ENCODE peak calls at places on chromosomes 2 and 18, in five cellular contexts. O is pancreas, B is fibroblast of lung, D is neural progenitor cell, E is testis. C is an unnamed sample.

GRCh38 chr2:189542145-189542882 is 38.3 kb downstream of the SLC40A1 start:
- DNase-seq in O (no peak), B (no peak), D (no peak), E (no peak), C (no peak)

GRCh38 chr18:34031810-34032209 is 192.9 kb downstream of the NOL4 start:
- DNase-seq in O (no peak), B (no peak), D (no peak), E (no peak), C (no peak)

GRCh38 chr2:177433402-177433801 is 40.8 kb downstream of the AGPS start:
- DNase-seq in O (no peak), B (peak), D (no peak), E (no peak), C (no peak)

GRCh38 chr2:88831792-88832248 is 140.3 kb downstream of the RPIA start:
- DNase-seq in O (peak), B (no peak), D (no peak), E (peak), C (peak)

GRCh38 chr2:19264847-19265246 is 93.6 kb downstream of the OSR1 start:
- DNase-seq in O (no peak), B (no peak), D (no peak), E (no peak), C (no peak)

GRCh38 chr2:64336171-64336570 is 117.8 kb upstream of the LGALSL start:
- DNase-seq in O (no peak), B (no peak), D (no peak), E (no peak), C (no peak)

GRCh38 chr2:69353360-69353759 is 33.7 kb downstream of the GFPT1 start:
- DNase-seq in O (no peak), B (peak), D (no peak), E (no peak), C (no peak)

GRCh38 chr18:35277633-35278032 is 12.4 kb downstream of the ZSCAN30 start:
- DNase-seq in O (no peak), B (no peak), D (no peak), E (no peak), C (no peak)

GRCh38 chr2:50748652-50749174 is 283.2 kb downstream of the NRXN1 start:
- DNase-seq in O (no peak), B (peak), D (no peak), E (no peak), C (no peak)

GRCh38 chr18:48042431-48042830 is 112.0 kb upstream of the SMAD2 start:
- DNase-seq in O (no peak), B (no peak), D (no peak), E (no peak), C (no peak)

GRCh38 chr2:169808211-169808610 is 9.5 kb downstream of the SSB start:
- DNase-seq in O (no peak), B (peak), D (no peak), E (no peak), C (no peak)

GRCh38 chr2:206083602-206084467 is 2.1 kb downstream of the INO80D start:
- DNase-seq in O (no peak), B (peak), D (peak), E (peak), C (no peak)

GRCh38 chr2:220998156-220998555 is 573.9 kb downstream of the EPHA4 start:
- DNase-seq in O (no peak), B (no peak), D (no peak), E (no peak), C (no peak)

GRCh38 chr18:11736656-11737055 is 47.6 kb downstream of the GNAL start:
- DNase-seq in O (no peak), B (no peak), D (no peak), E (no peak), C (no peak)

GRCh38 chr18:7205346-7205745 is 25.5 kb upstream of the LRRC30 start:
- DNase-seq in O (no peak), B (peak), D (no peak), E (no peak), C (no peak)

GRCh38 chr2:15802657-15803056 is 137.7 kb upstream of the MYCN start:
- DNase-seq in O (no peak), B (no peak), D (no peak), E (no peak), C (no peak)

GRCh38 chr2:119451336-119452050 is 19.8 kb downstream of the TMEM37 start:
- DNase-seq in O (no peak), B (no peak), D (no peak), E (no peak), C (no peak)

GRCh38 chr18:44580159-44580558 is 100.5 kb upstream of the SETBP1 start:
- DNase-seq in O (no peak), B (no peak), D (no peak), E (no peak), C (no peak)

GRCh38 chr18:31722369-31722957 is 38.1 kb upstream of the B4GALT6 start:
- DNase-seq in O (peak), B (peak), D (peak), E (peak), C (peak)

GRCh38 chr2:160054984-160055725 is 7.3 kb downstream of the PLA2R1 start:
- DNase-seq in O (no peak), B (peak), D (peak), E (no peak), C (peak)

GRCh38 chr18:48674198-48674721 is 135.4 kb downstream of the CTIF start:
- DNase-seq in O (no peak), B (peak), D (no peak), E (peak), C (no peak)

GRCh38 chr18:70169747-70170146 is 35.7 kb downstream of the RTTN start:
- DNase-seq in O (no peak), B (no peak), D (no peak), E (no peak), C (no peak)

GRCh38 chr2:219688560-219689445 is 61.4 kb downstream of the SLC4A3 start:
- DNase-seq in O (no peak), B (peak), D (no peak), E (no peak), C (no peak)
- H3K4me3 ChIP-seq in O (no peak), B (no peak), D (no peak), E (no peak), C (no peak)

DNA sequence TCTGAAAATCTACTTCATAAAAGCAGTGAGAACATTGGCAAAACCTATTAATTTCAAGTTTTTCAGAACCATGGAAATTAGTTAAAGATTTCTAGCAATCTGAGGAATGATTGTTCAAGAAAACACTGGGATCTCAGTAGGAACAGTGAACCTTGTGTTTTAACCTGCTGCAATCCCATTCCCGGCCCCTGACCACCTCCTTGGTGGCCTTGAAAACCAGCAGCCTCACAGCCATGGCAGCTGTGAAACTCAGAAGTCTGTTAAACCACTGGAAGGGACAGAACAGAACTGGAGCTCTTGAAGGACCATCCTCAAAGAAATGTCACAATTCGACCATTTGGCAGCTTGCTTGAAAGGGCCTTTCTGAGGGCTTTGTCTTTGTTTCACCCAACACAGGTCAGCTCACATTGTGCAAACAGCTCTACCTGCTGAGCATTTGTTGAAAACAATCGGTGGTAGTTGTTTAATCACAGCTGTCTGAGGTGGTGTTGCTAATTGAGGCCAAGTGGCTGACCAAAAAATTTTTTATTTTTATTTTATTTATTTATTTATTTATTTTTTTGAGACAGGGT is 25.8 kb downstream of the NEDD4L start:
- DNase-seq in O (no peak), B (no peak), D (peak), E (no peak), C (no peak)
- H3K27ac ChIP-seq in O (peak), B (no peak), D (no peak), E (no peak), C (no peak)

GRCh38 chr2:112836695-112837117 is at the start of gene IL1B:
- DNase-seq in O (no peak), B (peak), D (no peak), E (no peak), C (no peak)
- H3K4me3 ChIP-seq in O (no peak), B (no peak), D (no peak), E (no peak), C (no peak)

GRCh38 chr2:30865218-30865617 is 58.0 kb upstream of the CAPN13 start:
- DNase-seq in O (no peak), B (no peak), D (no peak), E (no peak), C (no peak)
- H3K27ac ChIP-seq in O (no peak), B (no peak), D (no peak), E (no peak), C (no peak)

DNA sequence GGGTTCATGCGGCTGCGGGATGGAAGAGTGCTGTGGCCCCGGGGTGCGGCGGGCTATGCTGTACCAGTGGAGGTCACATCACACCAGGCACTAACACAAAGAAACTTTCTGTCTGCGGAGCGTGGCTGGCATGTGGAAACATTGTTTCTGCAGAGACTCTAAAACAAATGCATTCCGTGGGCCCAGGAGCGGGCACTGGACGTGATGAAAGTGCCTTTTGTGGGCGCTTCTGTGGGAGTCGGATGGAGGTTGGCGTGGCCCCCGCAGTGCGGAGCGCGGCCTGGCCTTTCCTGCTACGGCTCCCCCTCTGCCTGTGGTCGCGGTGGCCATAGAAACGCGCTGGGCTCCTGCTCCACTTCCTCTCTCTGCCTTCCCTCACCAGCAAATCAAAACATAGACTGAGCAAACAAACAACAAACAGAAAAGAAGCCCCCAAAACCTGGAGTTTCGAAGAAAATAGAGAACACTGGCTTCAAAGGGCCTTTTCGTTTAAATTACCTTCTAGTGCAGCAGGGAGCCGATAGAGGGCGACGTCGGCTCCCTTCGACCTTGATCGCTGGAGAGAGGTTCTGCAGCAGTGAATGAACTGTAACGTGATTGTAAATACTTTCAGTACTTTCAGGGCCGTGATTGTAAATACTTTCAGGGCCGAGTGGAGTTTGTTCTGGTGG is 51.4 kb downstream of the KIF5C start:
- DNase-seq in O (no peak), B (peak), D (peak), E (peak), C (peak)
- H3K4me3 ChIP-seq in O (no peak), B (no peak), D (no peak), E (peak), C (no peak)

GRCh38 chr18:50973367-50974126 is 5.7 kb downstream of the ELAC1 start:
- DNase-seq in O (no peak), B (peak), D (no peak), E (no peak), C (no peak)

GRCh38 chr18:50967714-50968661 is at the start of gene ELAC1:
- DNase-seq in O (peak), B (peak), D (peak), E (peak), C (peak)

GRCh38 chr18:50970006-50970405 is 2.2 kb downstream of the ELAC1 start:
- DNase-seq in O (peak), B (no peak), D (no peak), E (no peak), C (no peak)

DNA sequence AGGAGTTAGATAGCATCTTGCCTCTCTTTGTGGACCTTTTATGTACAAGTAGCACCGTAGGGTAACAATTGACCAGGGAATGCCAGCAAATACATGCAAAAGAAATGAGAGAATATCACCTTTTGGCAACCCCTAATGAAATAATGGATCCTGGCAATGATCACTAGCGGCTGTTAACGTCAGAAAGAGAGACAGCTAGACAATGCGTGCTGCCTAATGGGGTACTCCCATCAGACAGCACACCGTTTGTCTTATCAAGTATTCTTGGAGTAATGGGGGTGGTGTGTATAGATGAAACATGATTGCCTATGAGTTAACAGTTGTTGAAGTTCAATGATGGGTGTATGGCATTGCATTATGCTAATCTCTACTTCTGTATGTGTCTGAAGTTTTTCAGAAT is 1.6 kb downstream of the ELAC1 start:
- DNase-seq in O (no peak), B (no peak), D (no peak), E (no peak), C (no peak)
- H3K27ac ChIP-seq in O (peak), B (no peak), D (no peak), E (no peak), C (no peak)

C was measured in WERI-Rb-1.